ENCODE peak calls at places on chromosomes 16 and 17, in five cellular contexts. V is endothelial cell of umbilical vein, S is prostate gland, X is adrenal gland, U is body of pancreas. A is an unnamed sample. For H3K4me1, the result is how much of the 10 kb centered on the place peaks cover.

GRCh38 chr17:75430159-75430748 is 24.8 kb upstream of the GRB2 start:
- DNase-seq in S (no peak), X (peak), V (no peak), U (peak), A (no peak)

GRCh38 chr17:35104844-35105450 is 14.7 kb downstream of the RAD51D start:
- DNase-seq in X (no peak), S (no peak), U (no peak), V (no peak), A (no peak)

GRCh38 chr17:74147966-74148365 is 55.5 kb upstream of the RPL38 start:
- DNase-seq in X (no peak), V (no peak), S (no peak), U (no peak), A (no peak)

GRCh38 chr16:4652561-4652960 is 27.9 kb downstream of the MGRN1 start:
- DNase-seq in V (no peak), S (no peak), X (no peak), U (no peak), A (no peak)

GRCh38 chr16:4913130-4913773 is 23.7 kb downstream of the PPL start:
- DNase-seq in X (no peak), S (no peak), U (no peak), V (no peak), A (peak)

GRCh38 chr16:57123216-57123968 is 31.0 kb downstream of the CPNE2 start:
- DNase-seq in S (no peak), V (no peak), U (no peak), X (no peak), A (no peak)

GRCh38 chr16:86205521-86206245 is 304.6 kb upstream of the FOXF1 start:
- DNase-seq in X (no peak), U (no peak), V (no peak), S (no peak), A (no peak)

GRCh38 chr17:74426551-74427047 is 5.3 kb upstream of the GPRC5C start:
- DNase-seq in X (no peak), U (no peak), V (no peak), S (no peak), A (no peak)

GRCh38 chr16:49352923-49353322 is 20.7 kb upstream of the C16orf78 start:
- DNase-seq in V (no peak), X (no peak), U (no peak), S (no peak), A (no peak)

GRCh38 chr17:76556759-76557367 is 17.0 kb downstream of the PRCD start:
- DNase-seq in U (peak), X (no peak), V (no peak), S (no peak), A (peak)

GRCh38 chr16:81514041-81514559 is 69.5 kb downstream of the CMIP start:
- DNase-seq in S (no peak), U (no peak), X (peak), V (no peak), A (no peak)

GRCh38 chr16:69310479-69311114 is 553 bp upstream of the VPS4A start:
- DNase-seq in S (no peak), X (no peak), U (no peak), V (no peak), A (no peak)

GRCh38 chr17:30224419-30224960 is 11.0 kb downstream of the SLC6A4 start:
- DNase-seq in S (no peak), U (no peak), X (no peak), V (no peak), A (no peak)

GRCh38 chr17:12406623-12407228 is 259.0 kb upstream of the MYOCD start:
- DNase-seq in S (no peak), V (no peak), U (no peak), X (no peak), A (no peak)

GRCh38 chr17:61143026-61143425 is 256.6 kb upstream of the TBX2 start:
- DNase-seq in V (no peak), S (no peak), X (no peak), U (no peak), A (no peak)

GRCh38 chr17:52147872-52148271 is 10.6 kb downstream of the CA10 start:
- DNase-seq in V (no peak), X (no peak), U (no peak), S (no peak), A (no peak)

GRCh38 chr16:75787421-75787820 is 61.1 kb upstream of the CPHXL start:
- DNase-seq in S (no peak), X (no peak), U (no peak), V (no peak), A (no peak)

GRCh38 chr17:71302721-71303549 is 817.9 kb upstream of the SOX9 start:
- DNase-seq in S (no peak), V (no peak), X (no peak), U (no peak), A (no peak)

GRCh38 chr17:13792314-13792713 is 190.6 kb upstream of the HS3ST3A1 start:
- DNase-seq in V (no peak), S (no peak), U (no peak), X (no peak), A (no peak)

GRCh38 chr16:73956592-73957495 is 339.8 kb upstream of the PSMD7 start:
- DNase-seq in S (peak), X (peak), U (peak), V (peak), A (peak)

GRCh38 chr16:30382398-30383015 is at the start of gene SEPTIN1:
- DNase-seq in V (no peak), S (no peak), U (no peak), X (no peak), A (no peak)

GRCh38 chr16:31213877-31214704 is at the start of gene TRIM72:
- DNase-seq in X (no peak), S (no peak), V (no peak), U (no peak), A (no peak)

GRCh38 chr17:19671433-19671832 is 22.9 kb downstream of the ALDH3A2 start:
- DNase-seq in S (no peak), U (no peak), V (no peak), X (no peak), A (no peak)

GRCh38 chr16:11632455-11632921 is 35.8 kb upstream of the SNN start:
- DNase-seq in S (no peak), V (peak), U (peak), X (peak), A (no peak)

GRCh38 chr17:67434061-67434525 is 57.0 kb downstream of the PITPNC1 start:
- DNase-seq in V (no peak), S (no peak), U (peak), X (peak), A (peak)

GRCh38 chr17:40937384-40937819 is at the start of gene KRT23:
- DNase-seq in S (peak), V (no peak), U (peak), X (no peak), A (no peak)

GRCh38 chr17:28133562-28133970 is 91.1 kb downstream of the NLK start:
- DNase-seq in X (no peak), U (no peak), S (no peak), V (peak), A (no peak)

GRCh38 chr16:28606291-28607115 is 3.3 kb downstream of the SULT1A1 start:
- DNase-seq in U (no peak), S (no peak), V (no peak), X (no peak), A (no peak)

GRCh38 chr17:58302919-58303551 is 22.3 kb upstream of the MPO start:
- DNase-seq in V (no peak), U (no peak), X (no peak), S (no peak), A (no peak)

GRCh38 chr17:7763919-7764318 is 46.4 kb downstream of the DNAH2 start:
- DNase-seq in U (no peak), V (no peak), S (no peak), X (no peak), A (no peak)

DNA sequence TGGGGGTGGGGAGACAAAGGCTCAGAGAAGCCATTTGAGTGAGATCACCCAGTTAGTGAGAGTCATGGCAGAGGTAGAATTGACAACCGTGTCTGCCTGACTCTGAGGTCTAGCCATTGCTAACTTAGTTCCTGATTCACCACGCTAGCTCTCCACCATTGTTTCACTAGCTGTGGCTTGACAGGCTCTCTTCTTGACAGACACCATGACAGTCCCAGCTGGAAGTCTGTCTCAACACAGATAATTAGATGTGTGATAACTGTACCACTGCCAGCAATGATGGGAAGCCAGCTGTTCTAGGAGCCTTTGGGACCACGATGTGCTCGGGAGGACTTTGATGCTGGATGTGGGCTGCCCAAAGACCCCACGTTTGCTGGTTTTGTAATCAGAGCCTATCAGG is 170.5 kb upstream of the CACNG3 start:
- DNase-seq in V (no peak), U (no peak), S (no peak), X (no peak), A (no peak)
- TF ChIP-seq CTCF in V (no peak), U (no peak), S (no peak), X (no peak), A (no peak)

GRCh38 chr16:88803264-88803987 is at the start of gene CDT1:
- DNase-seq in X (peak), V (peak), U (peak), S (peak), A (peak)

GRCh38 chr16:88805887-88806393 is 2.4 kb downstream of the CDT1 start:
- DNase-seq in S (no peak), V (no peak), U (no peak), X (no peak), A (no peak)

GRCh38 chr16:88805340-88805715 is 1.7 kb downstream of the CDT1 start:
- DNase-seq in U (no peak), X (no peak), V (no peak), S (no peak), A (no peak)

GRCh38 chr16:88804552-88805339 is 1.2 kb downstream of the CDT1 start:
- DNase-seq in S (no peak), U (peak), X (no peak), V (no peak), A (peak)

DNA sequence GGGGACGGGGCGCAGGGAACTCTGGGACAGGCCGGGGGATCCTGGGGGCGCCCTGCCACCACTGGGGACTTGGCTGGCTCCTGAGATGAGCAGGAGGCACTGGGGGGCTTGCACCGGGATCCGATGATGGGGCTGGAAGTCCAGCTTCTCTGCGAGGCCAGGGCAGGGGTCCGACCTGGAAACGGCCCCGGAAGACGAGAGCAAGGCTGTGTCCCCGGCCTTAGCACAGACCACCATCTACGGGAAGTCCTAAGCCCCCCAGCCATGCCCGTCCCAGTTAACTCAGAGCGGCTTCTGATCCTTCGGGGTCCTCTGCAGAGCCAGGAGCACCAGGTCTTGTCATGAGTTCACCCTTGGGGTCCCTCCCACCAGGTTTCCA is 573 bp downstream of the CDT1 start:
- DNase-seq in V (no peak), X (no peak), S (no peak), U (no peak), A (no peak)
- H3K4me3 ChIP-seq in V (peak), X (no peak), S (peak), U (no peak), A (no peak)

DNA sequence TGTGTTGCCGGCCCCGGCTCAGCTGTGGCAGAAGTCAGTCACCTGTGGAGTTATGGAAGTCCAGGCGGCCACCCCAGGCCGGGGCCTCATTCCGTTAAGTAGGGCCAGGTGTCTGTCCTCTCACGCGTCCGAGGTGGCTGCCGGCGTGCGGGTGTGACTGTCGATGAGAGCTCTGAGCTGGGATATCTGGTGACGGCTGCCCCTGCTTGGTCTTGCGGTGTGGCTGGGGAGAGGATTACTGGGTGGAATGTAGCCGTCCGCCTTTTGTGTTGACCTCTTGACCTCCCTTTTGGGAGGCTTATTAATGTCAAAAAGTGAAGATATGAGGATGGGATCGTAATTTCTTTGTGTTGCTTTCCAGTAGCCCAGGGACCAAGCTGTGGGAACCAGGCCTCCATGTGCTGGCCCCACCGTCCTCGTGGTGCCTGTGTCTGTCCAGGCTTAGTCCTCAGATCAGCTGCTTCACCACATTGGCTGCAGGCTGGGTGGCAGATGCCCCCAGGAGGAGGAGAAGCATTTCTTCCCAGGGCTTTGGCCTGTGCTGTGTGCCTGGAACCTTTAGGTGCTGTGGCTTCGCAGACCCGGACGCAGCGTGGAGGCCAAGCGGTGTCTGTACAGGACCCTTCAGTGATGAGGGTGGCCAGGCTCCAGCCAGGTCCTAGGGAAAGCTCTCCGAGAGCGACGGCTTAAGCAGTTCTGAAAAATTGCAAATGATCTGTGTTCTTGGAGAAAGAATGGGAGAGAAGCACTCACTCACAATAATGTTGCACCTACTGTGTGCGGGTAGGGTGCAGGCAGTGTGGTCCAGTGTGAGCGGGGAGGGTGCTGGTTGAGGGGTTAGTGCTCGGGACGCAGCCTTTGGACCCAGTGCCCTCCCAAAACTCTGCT is 23.2 kb upstream of the ZNF750 start:
- DNase-seq in S (no peak), X (no peak), U (no peak), V (no peak), A (no peak)
- H3K4me1 ChIP-seq in S (under half), X (under half), U (under half), V (under half), A (half or more)

GRCh38 chr17:69043098-69043497 is 17.6 kb downstream of the ABCA9 start:
- DNase-seq in S (no peak), X (no peak), V (no peak), U (no peak), A (no peak)

GRCh38 chr17:69047368-69048263 is 13.1 kb downstream of the ABCA9 start:
- DNase-seq in X (peak), U (peak), S (no peak), V (peak), A (peak)

GRCh38 chr17:69050999-69051775 is 9.5 kb downstream of the ABCA9 start:
- DNase-seq in X (no peak), U (no peak), S (no peak), V (peak), A (no peak)

GRCh38 chr17:69046130-69046807 is 14.5 kb downstream of the ABCA9 start:
- DNase-seq in U (no peak), V (peak), X (no peak), S (no peak), A (no peak)

GRCh38 chr17:69048634-69049033 is 12.1 kb downstream of the ABCA9 start:
- DNase-seq in U (no peak), V (no peak), X (no peak), S (no peak), A (no peak)
- TF ChIP-seq CTCF in U (no peak), V (no peak), X (no peak), S (no peak), A (no peak)

DNA sequence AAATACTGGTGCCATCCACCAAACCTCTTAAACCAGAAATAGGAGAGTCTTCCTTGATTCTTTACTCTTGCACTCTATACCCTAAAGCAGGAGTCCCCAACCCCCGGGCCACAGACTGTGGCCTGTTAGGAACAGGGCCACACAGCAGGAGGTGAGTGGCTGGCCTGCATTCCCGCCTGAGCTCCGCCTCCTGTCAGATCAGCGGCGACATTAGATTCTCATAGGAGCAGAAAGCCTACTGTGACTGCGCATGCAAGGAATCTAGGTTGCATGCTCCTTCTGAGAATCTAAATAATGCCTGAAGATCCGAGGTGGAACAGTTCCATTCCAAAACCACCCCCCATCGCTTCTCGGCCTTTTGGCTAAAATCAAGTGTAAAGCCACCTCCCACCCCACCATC is 30.3 kb upstream of the SRCIN1 start:
- DNase-seq in U (no peak), V (no peak), S (no peak), X (no peak), A (no peak)
- H3K4me3 ChIP-seq in U (no peak), V (no peak), S (no peak), X (no peak), A (no peak)

GRCh38 chr16:3186946-3187690 is 886 bp upstream of the OR1F1 start:
- DNase-seq in U (no peak), V (no peak), S (no peak), X (no peak), A (no peak)

GRCh38 chr16:3179651-3180050 is 8.4 kb upstream of the OR1F1 start:
- DNase-seq in V (no peak), U (no peak), S (no peak), X (no peak), A (no peak)

GRCh38 chr16:3183445-3184139 is 4.4 kb upstream of the OR1F1 start:
- DNase-seq in S (no peak), U (no peak), V (no peak), X (no peak), A (no peak)

GRCh38 chr16:3180445-3180878 is 7.5 kb upstream of the OR1F1 start:
- DNase-seq in V (no peak), S (no peak), U (no peak), X (no peak), A (no peak)

DNA sequence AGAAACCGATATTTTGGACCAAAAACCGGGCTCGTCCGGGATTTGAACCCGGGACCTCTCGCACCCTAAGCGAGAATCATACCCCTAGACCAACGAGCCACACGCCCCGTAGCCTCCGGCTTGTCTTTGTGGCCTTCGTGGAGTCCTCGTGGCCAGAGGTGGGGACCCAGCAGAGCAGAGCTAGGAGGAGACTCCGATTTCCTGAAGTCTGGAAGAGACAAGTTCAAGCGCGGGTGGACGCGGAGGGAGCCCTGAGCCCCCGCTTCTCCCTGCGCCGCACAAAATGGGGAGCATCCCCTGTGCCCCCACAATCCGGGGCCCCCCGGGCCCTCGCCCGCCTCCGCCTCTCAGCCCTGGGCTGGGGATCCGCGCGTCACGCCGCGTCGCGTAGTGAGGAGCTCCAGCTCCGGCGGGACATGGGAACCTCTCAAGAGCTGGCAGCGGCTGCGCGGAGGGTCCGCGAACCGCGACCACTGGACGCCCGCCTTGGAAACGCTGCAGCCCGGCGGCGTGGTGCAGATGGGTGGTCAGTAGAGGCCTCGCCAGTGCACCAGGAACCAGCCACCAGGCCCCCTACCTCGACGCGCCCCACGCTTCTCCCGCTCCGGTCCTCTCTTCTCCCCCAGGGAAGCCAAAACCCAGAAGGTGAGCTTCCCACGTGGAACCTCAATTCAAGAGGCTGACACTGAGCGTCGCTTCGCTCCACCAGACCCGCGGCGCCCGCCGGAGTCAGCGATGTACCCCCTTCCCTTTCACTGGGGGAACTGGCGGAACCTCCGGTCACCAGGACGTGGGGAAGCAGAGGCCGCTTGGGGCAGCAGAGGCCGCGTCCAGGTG is 5.2 kb upstream of the OR1F1 start:
- DNase-seq in S (no peak), X (no peak), U (peak), V (peak), A (peak)
- H3K4me1 ChIP-seq in S (under half), X (under half), U (under half), V (under half), A (under half)

GRCh38 chr16:55294129-55294528 is 29.9 kb upstream of the IRX6 start:
- DNase-seq in U (no peak), V (no peak), S (no peak), X (no peak), A (no peak)
- TF ChIP-seq CTCF in U (no peak), V (no peak), S (no peak), X (no peak), A (no peak)

GRCh38 chr17:32684087-32684828 is 192.7 kb downstream of the MYO1D start:
- DNase-seq in S (peak), V (no peak), U (no peak), X (no peak), A (no peak)
- H3K4me3 ChIP-seq in S (peak), V (no peak), U (no peak), X (no peak), A (no peak)

GRCh38 chr17:65052585-65052984 is 4.0 kb downstream of the GNA13 start:
- DNase-seq in V (no peak), X (no peak), S (no peak), U (no peak), A (no peak)
- H3K4me1 ChIP-seq in V (under half), X (under half), S (under half), U (under half), A (half or more)